ENCODE peak calls at places on chromosome 17, in eight cellular contexts. K is foreskin keratinocyte; Q is ovary; B is tibial nerve; T is mesendoderm; S is upper lobe of left lung; Y is CD8-positive, alpha-beta memory T cell; D is hepatocyte. X is an unnamed sample. For H3K4me1 and H3K27me3, the result is how much of the 10 kb centered on the place peaks cover.

GRCh38 chr17:17355426-17355825 is 52.3 kb downstream of the NT5M start:
- DNase-seq in K (no peak), Q (peak), B (no peak), T (no peak), S (peak), Y (no peak), D (no peak), X (no peak)

GRCh38 chr17:39617446-39618251 is 9.1 kb upstream of the PPP1R1B start:
- DNase-seq in K (no peak), Q (peak), B (peak), T (no peak), S (peak), Y (peak), D (peak), X (no peak)

GRCh38 chr17:64028874-64029464 is 8.5 kb upstream of the ICAM2 start:
- DNase-seq in K (peak), Q (peak), B (no peak), T (peak), S (no peak), Y (peak), D (peak), X (peak)

GRCh38 chr17:27577884-27578717 is 52.9 kb upstream of the LGALS9 start:
- DNase-seq in K (no peak), Q (no peak), B (no peak), T (peak), S (no peak), Y (no peak), D (peak), X (no peak)

GRCh38 chr17:3795758-3796102 is 5.3 kb downstream of the ITGAE start:
- DNase-seq in K (no peak), Q (no peak), B (no peak), T (no peak), S (no peak), Y (no peak), D (no peak), X (no peak)

GRCh38 chr17:82117139-82118090 is 19.4 kb upstream of the FASN start:
- DNase-seq in K (no peak), Q (no peak), B (no peak), T (no peak), S (no peak), Y (no peak), D (peak), X (no peak)

GRCh38 chr17:77361986-77362620 is 221.3 kb downstream of the SEC14L1 start:
- DNase-seq in K (no peak), Q (no peak), B (peak), T (no peak), S (no peak), Y (no peak), D (no peak), X (no peak)

GRCh38 chr17:81683208-81683583 is 401 bp downstream of the ARL16 start:
- DNase-seq in K (no peak), Q (no peak), B (no peak), T (no peak), S (no peak), Y (no peak), D (no peak), X (no peak)

GRCh38 chr17:68819465-68819864 is 135.7 kb downstream of the ABCA8 start:
- DNase-seq in K (no peak), Q (no peak), B (no peak), T (no peak), S (no peak), Y (no peak), D (no peak), X (no peak)

GRCh38 chr17:14204084-14204483 is 32.6 kb downstream of the CDRT15 start:
- DNase-seq in K (no peak), Q (no peak), B (no peak), T (no peak), S (no peak), Y (no peak), D (no peak), X (no peak)

GRCh38 chr17:75635610-75636202 is 2.5 kb downstream of the SMIM5 start:
- DNase-seq in K (no peak), Q (peak), B (no peak), T (no peak), S (peak), Y (no peak), D (no peak), X (no peak)

GRCh38 chr17:337022-337420 is 15.6 kb downstream of the RPH3AL start:
- DNase-seq in K (no peak), Q (no peak), B (no peak), T (no peak), S (no peak), Y (no peak), D (no peak), X (no peak)

GRCh38 chr17:48102700-48103378 is 1.6 kb upstream of the CBX1 start:
- DNase-seq in K (no peak), Q (no peak), B (no peak), T (no peak), S (no peak), Y (peak), D (no peak), X (no peak)

GRCh38 chr17:4177732-4178131 is 34.7 kb downstream of the CYB5D2 start:
- DNase-seq in K (no peak), Q (peak), B (no peak), T (no peak), S (no peak), Y (no peak), D (no peak), X (no peak)

GRCh38 chr17:307295-307691 is 45.3 kb downstream of the RPH3AL start:
- DNase-seq in K (no peak), Q (no peak), B (no peak), T (no peak), S (peak), Y (no peak), D (no peak), X (no peak)

GRCh38 chr17:64115871-64116534 is 13.9 kb downstream of the ERN1 start:
- DNase-seq in K (peak), Q (no peak), B (no peak), T (no peak), S (no peak), Y (no peak), D (no peak), X (no peak)

GRCh38 chr17:51017270-51017669 is 103.4 kb downstream of the SPAG9 start:
- DNase-seq in K (no peak), Q (no peak), B (no peak), T (no peak), S (no peak), Y (no peak), D (no peak), X (no peak)

GRCh38 chr17:64196626-64197025 is 66.4 kb downstream of the TEX2 start:
- DNase-seq in K (peak), Q (no peak), B (no peak), T (no peak), S (no peak), Y (no peak), D (no peak), X (no peak)

GRCh38 chr17:72697602-72698146 is 394.8 kb downstream of the SLC39A11 start:
- DNase-seq in K (no peak), Q (no peak), B (no peak), T (no peak), S (no peak), Y (no peak), D (peak), X (no peak)

GRCh38 chr17:76433693-76434092 is 19.3 kb downstream of the UBE2O start:
- DNase-seq in K (no peak), Q (no peak), B (no peak), T (no peak), S (no peak), Y (no peak), D (no peak), X (no peak)

GRCh38 chr17:57947369-57947768 is 7.8 kb downstream of the CUEDC1 start:
- DNase-seq in K (no peak), Q (no peak), B (no peak), T (no peak), S (no peak), Y (no peak), D (no peak), X (no peak)

GRCh38 chr17:69435986-69436696 is 21.6 kb downstream of the MAP2K6 start:
- DNase-seq in K (no peak), Q (no peak), B (no peak), T (peak), S (no peak), Y (no peak), D (no peak), X (no peak)

GRCh38 chr17:10428781-10429180 is 7.0 kb upstream of the MYH8 start:
- DNase-seq in K (no peak), Q (no peak), B (no peak), T (no peak), S (no peak), Y (no peak), D (no peak), X (no peak)

GRCh38 chr17:59634632-59635561 is 15.2 kb downstream of the CLTC start:
- DNase-seq in K (peak), Q (no peak), B (no peak), T (peak), S (no peak), Y (no peak), D (no peak), X (no peak)

GRCh38 chr17:7114241-7114874 is at the start of gene ASGR2:
- DNase-seq in K (no peak), Q (no peak), B (no peak), T (no peak), S (no peak), Y (no peak), D (peak), X (no peak)

GRCh38 chr17:44038604-44039007 is 23.8 kb upstream of the TMEM101 start:
- DNase-seq in K (peak), Q (no peak), B (no peak), T (no peak), S (no peak), Y (no peak), D (peak), X (no peak)

GRCh38 chr17:17921192-17922082 is 50.8 kb downstream of the TOM1L2 start:
- DNase-seq in K (peak), Q (no peak), B (no peak), T (peak), S (no peak), Y (no peak), D (peak), X (no peak)

GRCh38 chr17:33968350-33969044 is 286.6 kb upstream of the CCL2 start:
- DNase-seq in K (no peak), Q (no peak), B (no peak), T (peak), S (no peak), Y (no peak), D (no peak), X (no peak)

GRCh38 chr17:740240-741055 is 8.1 kb downstream of the TLCD3A start:
- DNase-seq in K (no peak), Q (no peak), B (no peak), T (no peak), S (no peak), Y (no peak), D (no peak), X (no peak)

GRCh38 chr17:12959441-12959840 is 58.4 kb downstream of the ELAC2 start:
- DNase-seq in K (peak), Q (no peak), B (no peak), T (no peak), S (no peak), Y (no peak), D (no peak), X (no peak)

GRCh38 chr17:17055286-17056166 is 13.3 kb downstream of the MPRIP start:
- DNase-seq in K (peak), Q (peak), B (no peak), T (no peak), S (no peak), Y (no peak), D (no peak), X (no peak)

GRCh38 chr17:21772321-21772720 is 80.0 kb downstream of the KCNJ18 start:
- DNase-seq in K (no peak), Q (no peak), B (no peak), T (no peak), S (no peak), Y (no peak), D (no peak), X (no peak)

GRCh38 chr17:81976332-81977210 is 858 bp upstream of the ASPSCR1 start:
- DNase-seq in K (peak), Q (peak), B (no peak), T (peak), S (peak), Y (peak), D (peak), X (no peak)

DNA sequence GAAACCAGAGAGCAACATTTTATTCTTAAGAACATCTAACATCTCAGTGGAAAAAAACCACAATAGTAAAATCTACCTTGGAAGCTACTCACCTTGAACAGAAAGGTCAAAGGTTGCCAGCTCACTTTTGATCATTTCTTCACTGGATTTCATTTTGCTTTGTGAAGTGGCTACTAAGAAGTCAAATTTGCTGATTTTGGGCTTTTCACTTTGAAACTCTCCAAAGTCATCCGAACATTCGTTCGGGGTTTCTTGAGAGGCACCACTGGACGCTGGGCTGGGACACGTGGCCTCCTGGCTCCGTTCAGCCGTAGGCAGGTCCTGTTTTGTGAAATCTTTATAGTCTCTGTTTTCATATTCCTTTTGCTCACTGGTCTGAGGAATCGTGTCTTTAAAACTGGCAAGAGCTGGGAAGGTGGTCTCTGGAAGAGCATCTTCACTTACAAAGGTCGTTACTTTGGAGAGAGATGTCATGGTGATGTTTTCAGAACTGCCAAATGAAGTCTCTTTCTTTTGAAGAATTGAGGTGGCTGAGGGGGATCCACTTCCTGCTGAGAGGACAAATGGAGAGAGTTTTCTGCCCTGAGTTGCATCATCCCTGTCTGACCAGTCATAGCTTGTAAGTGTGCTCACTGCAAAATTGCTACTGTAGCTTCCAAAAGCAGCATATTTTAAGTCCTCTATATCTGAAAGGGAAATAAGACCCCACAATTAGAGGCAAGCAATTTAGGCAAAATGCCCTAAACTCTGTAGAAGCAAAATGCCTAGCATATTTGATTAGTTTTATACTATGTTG is 52.4 kb downstream of the DUSP14 start:
- DNase-seq in K (peak), Q (no peak), B (no peak), T (peak), S (no peak), Y (no peak), D (no peak), X (no peak)
- H3K27ac ChIP-seq in K (no peak), Q (no peak), B (no peak), T (peak), S (no peak), Y (no peak), D (no peak), X (no peak)

DNA sequence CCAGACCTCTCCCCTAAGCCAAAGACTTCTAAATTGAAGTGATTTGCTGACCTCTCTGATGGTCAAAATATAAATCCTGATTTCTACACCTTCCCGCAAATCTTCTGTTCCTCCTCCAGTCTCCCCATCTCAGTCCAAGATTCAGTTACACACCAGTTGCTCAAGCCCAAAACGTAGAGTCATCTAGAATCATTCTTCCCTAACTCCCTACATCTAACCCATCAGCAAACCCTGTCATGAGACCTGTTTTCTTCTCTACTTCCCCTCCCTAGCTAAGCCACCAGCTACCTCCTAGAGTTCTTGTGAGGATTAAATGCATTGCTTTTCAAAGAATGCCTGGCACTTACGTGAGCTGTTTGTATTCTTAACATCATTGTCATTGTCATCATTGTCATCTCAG is 14.7 kb downstream of the PMP22 start:
- DNase-seq in K (no peak), Q (no peak), B (no peak), T (no peak), S (no peak), Y (no peak), D (no peak), X (no peak)
- H3K4me1 ChIP-seq in K (under half), Q (under half), B (half or more), T (under half), S (under half), Y (under half), D (under half), X (under half)

GRCh38 chr17:35743911-35744328 is 9.1 kb downstream of the GAS2L2 start:
- DNase-seq in K (no peak), Q (peak), B (no peak), T (peak), S (no peak), Y (no peak), D (peak), X (no peak)

GRCh38 chr17:35742496-35742895 is 10.5 kb downstream of the GAS2L2 start:
- DNase-seq in K (no peak), Q (no peak), B (no peak), T (no peak), S (no peak), Y (no peak), D (no peak), X (no peak)

GRCh38 chr17:35740997-35741931 is 9.8 kb downstream of the RASL10B start:
- DNase-seq in K (no peak), Q (peak), B (no peak), T (peak), S (peak), Y (no peak), D (no peak), X (peak)

GRCh38 chr17:35744830-35745229 is 8.2 kb downstream of the GAS2L2 start:
- DNase-seq in K (no peak), Q (no peak), B (no peak), T (no peak), S (no peak), Y (no peak), D (no peak), X (no peak)

GRCh38 chr17:35742896-35743477 is 10.1 kb downstream of the GAS2L2 start:
- DNase-seq in K (no peak), Q (peak), B (no peak), T (no peak), S (no peak), Y (no peak), D (no peak), X (no peak)
- H3K27me3 ChIP-seq in K (half or more), Q (under half), B (half or more), T (under half), S (under half), Y (under half), D (under half), X (under half)

DNA sequence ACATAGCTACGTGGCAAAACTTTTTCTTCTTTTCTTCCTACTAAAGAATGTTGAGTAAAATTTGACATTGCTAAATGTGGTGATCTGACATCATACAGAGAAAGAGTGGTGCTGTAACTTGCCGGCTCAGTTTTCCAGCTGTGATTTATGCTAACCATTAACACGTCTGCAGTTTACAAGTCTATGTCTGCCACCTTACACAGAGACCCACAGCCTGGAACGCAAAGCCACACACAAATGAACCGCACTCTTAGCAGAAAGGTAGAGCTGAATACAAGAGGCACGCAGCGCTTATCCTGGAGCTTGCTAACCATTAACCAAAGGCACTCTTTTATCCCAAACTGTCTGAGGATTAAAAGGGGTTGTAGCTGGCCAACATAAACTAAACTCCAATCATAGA is 31.9 kb downstream of the CACNG1 start:
- DNase-seq in K (no peak), Q (no peak), B (no peak), T (peak), S (no peak), Y (no peak), D (peak), X (no peak)
- H3K27ac ChIP-seq in K (no peak), Q (no peak), B (no peak), T (no peak), S (no peak), Y (no peak), D (peak), X (no peak)

X was measured in iPS DF 6.9.